ENCODE peak calls at places on chromosomes 3 and 15, in seven cellular contexts. M is fibroblast of lung; E is hepatocyte; Z is stimulated activated CD8-positive, alpha-beta memory T cell treated with anti-CD3 and anti-CD28 coated beads, Interleukin-4, amount 100 ng/mL, for 24 hours; C is coronary artery; Y is T-helper 1 cell; J is iris pigment epithelial cell. G is an unnamed sample.

GRCh38 chr3:121096968-121097367 is 189.0 kb downstream of the STXBP5L start:
- DNase-seq in J (no peak), Z (no peak), C (no peak), M (no peak), E (no peak), Y (no peak), G (no peak)

GRCh38 chr3:71305246-71306206 is 278.0 kb downstream of the FOXP1 start:
- DNase-seq in M (peak), C (no peak), J (peak), Z (no peak), E (peak), Y (peak), G (no peak)

GRCh38 chr15:85793641-85794597 is 806 bp downstream of the KLHL25 start:
- DNase-seq in M (no peak), C (no peak), Y (peak), E (peak), Z (peak), J (peak), G (peak)

GRCh38 chr3:16063603-16064002 is 110.9 kb upstream of the GALNT15 start:
- DNase-seq in Y (no peak), E (no peak), J (no peak), M (no peak), Z (no peak), C (no peak), G (no peak)

GRCh38 chr3:111227216-111227615 is 155.6 kb downstream of the NECTIN3 start:
- DNase-seq in Y (no peak), M (peak), J (peak), Z (no peak), E (no peak), C (no peak), G (peak)

GRCh38 chr15:33168444-33168843 is 26.1 kb downstream of the FMN1 start:
- DNase-seq in M (no peak), C (no peak), Z (no peak), J (no peak), Y (no peak), E (no peak), G (no peak)

GRCh38 chr3:45554001-45554691 is 40.4 kb upstream of the LIMD1 start:
- DNase-seq in J (peak), Z (no peak), C (no peak), Y (no peak), M (peak), E (no peak), G (no peak)

GRCh38 chr3:113746955-113747718 is at the start of gene ATP6V1A:
- DNase-seq in E (peak), Z (peak), C (no peak), J (peak), M (no peak), Y (peak), G (peak)

GRCh38 chr3:149551500-149551899 is 77.0 kb downstream of the TM4SF4 start:
- DNase-seq in Y (no peak), Z (no peak), C (no peak), M (no peak), E (no peak), J (no peak), G (no peak)

GRCh38 chr15:85335193-85335939 is 45.0 kb upstream of the AKAP13 start:
- DNase-seq in Y (no peak), E (peak), Z (no peak), C (no peak), M (peak), J (no peak), G (no peak)

GRCh38 chr3:2099028-2099671 is 484 bp downstream of the CNTN4 start:
- DNase-seq in J (no peak), E (peak), C (no peak), Y (no peak), M (no peak), Z (no peak), G (peak)

GRCh38 chr3:188900421-188900941 is 271.3 kb upstream of the TPRG1 start:
- DNase-seq in M (peak), C (no peak), Y (no peak), Z (no peak), E (no peak), J (peak), G (peak)

GRCh38 chr3:187256217-187256616 is 35.3 kb downstream of the MASP1 start:
- DNase-seq in Y (no peak), C (no peak), Z (no peak), J (no peak), E (no peak), M (no peak), G (no peak)

GRCh38 chr3:43638594-43639447 is 17.0 kb upstream of the ANO10 start:
- DNase-seq in Y (no peak), Z (no peak), E (peak), C (no peak), J (no peak), M (peak), G (peak)

GRCh38 chr3:15086699-15087098 is 12.2 kb downstream of the RBSN start:
- DNase-seq in E (no peak), M (no peak), C (no peak), Y (no peak), J (no peak), Z (no peak), G (no peak)

GRCh38 chr15:57356636-57357035 is 19.7 kb upstream of the CGNL1 start:
- DNase-seq in Y (no peak), C (no peak), J (peak), M (no peak), E (no peak), Z (no peak), G (peak)

GRCh38 chr3:1717524-1717923 is 381.1 kb upstream of the CNTN4 start:
- DNase-seq in J (no peak), C (no peak), M (no peak), Z (no peak), E (no peak), Y (no peak), G (no peak)

GRCh38 chr3:50610992-50611463 is 546 bp downstream of the CISH start:
- DNase-seq in C (no peak), E (no peak), Z (no peak), M (no peak), J (no peak), Y (no peak), G (no peak)

GRCh38 chr3:194561306-194561974 is 71.8 kb downstream of the TMEM44 start:
- DNase-seq in M (peak), J (peak), C (no peak), Z (no peak), Y (no peak), E (no peak), G (peak)

GRCh38 chr15:27017168-27017809 is 46.3 kb downstream of the GABRG3 start:
- DNase-seq in M (peak), J (peak), Z (no peak), E (peak), Y (no peak), C (no peak), G (peak)

GRCh38 chr3:71725279-71725991 is at the start of gene EIF4E3:
- DNase-seq in Z (peak), E (peak), M (peak), Y (peak), J (peak), C (peak), G (peak)

GRCh38 chr15:29820802-29821160 is 1.5 kb downstream of the TJP1 start:
- DNase-seq in Z (no peak), C (no peak), E (no peak), M (peak), Y (no peak), J (no peak), G (peak)

G was measured in GM23248.